ENCODE peak calls at places on chromosomes 7 and 10, in six cellular contexts. One of them, this sample, is unnamed.

GRCh38 chr10:89332092-89332633 is 4.4 kb downstream of the IFIT3 start:
- DNase-seq in NCI-H460: no peak
- DNase-seq in iPS DF 19.7: no peak
- DNase-seq in CD4-positive, alpha-beta memory T cell: peak; percentile 55
- DNase-seq in hypothalamus: no peak
- DNase-seq in PC-3: no peak
- DNase-seq in this sample: no peak

GRCh38 chr7:3649250-3649649 is 348.2 kb downstream of the SDK1 start:
- DNase-seq in NCI-H460: peak; percentile 1
- DNase-seq in CD4-positive, alpha-beta memory T cell: no peak
- DNase-seq in iPS DF 19.7: no peak
- DNase-seq in hypothalamus: no peak
- DNase-seq in PC-3: peak; percentile 13
- DNase-seq in this sample: no peak

GRCh38 chr7:77791956-77792355 is 6.3 kb downstream of the TMEM60 start:
- DNase-seq in hypothalamus: no peak
- DNase-seq in CD4-positive, alpha-beta memory T cell: no peak
- DNase-seq in NCI-H460: no peak
- DNase-seq in PC-3: no peak
- DNase-seq in iPS DF 19.7: no peak
- DNase-seq in this sample: no peak

GRCh38 chr10:48469516-48470020 is 135.3 kb downstream of the ARHGAP22 start:
- DNase-seq in hypothalamus: no peak
- DNase-seq in PC-3: no peak
- DNase-seq in NCI-H460: no peak
- DNase-seq in CD4-positive, alpha-beta memory T cell: no peak
- DNase-seq in iPS DF 19.7: no peak
- DNase-seq in this sample: no peak

GRCh38 chr7:2523461-2523905 is 3.9 kb downstream of the LFNG start:
- DNase-seq in NCI-H460: no peak
- DNase-seq in CD4-positive, alpha-beta memory T cell: no peak
- DNase-seq in hypothalamus: no peak
- DNase-seq in iPS DF 19.7: no peak
- DNase-seq in PC-3: peak; percentile 35
- DNase-seq in this sample: no peak

GRCh38 chr10:35819011-35819410 is 176.9 kb upstream of the FZD8 start:
- DNase-seq in PC-3: no peak
- DNase-seq in iPS DF 19.7: no peak
- DNase-seq in NCI-H460: no peak
- DNase-seq in CD4-positive, alpha-beta memory T cell: no peak
- DNase-seq in hypothalamus: no peak
- DNase-seq in this sample: no peak

GRCh38 chr7:135232087-135232486 is 1.6 kb upstream of the STRA8 start:
- DNase-seq in hypothalamus: no peak
- DNase-seq in NCI-H460: no peak
- DNase-seq in iPS DF 19.7: no peak
- DNase-seq in PC-3: no peak
- DNase-seq in CD4-positive, alpha-beta memory T cell: no peak
- DNase-seq in this sample: no peak

GRCh38 chr7:38678342-38679054 is 47.3 kb upstream of the AMPH start:
- DNase-seq in NCI-H460: no peak
- DNase-seq in iPS DF 19.7: no peak
- DNase-seq in PC-3: no peak
- DNase-seq in CD4-positive, alpha-beta memory T cell: no peak
- DNase-seq in hypothalamus: no peak
- DNase-seq in this sample: no peak

GRCh38 chr10:89327803-89328441 is at the start of gene IFIT3:
- DNase-seq in NCI-H460: peak; percentile 60
- DNase-seq in CD4-positive, alpha-beta memory T cell: peak; percentile 36
- DNase-seq in iPS DF 19.7: no peak
- DNase-seq in hypothalamus: peak; percentile 40
- DNase-seq in PC-3: peak; percentile 80
- DNase-seq in this sample: peak; percentile 43

This sample was measured in NCI-H2227 treated with DMSO at 0.1 percent for 48 hours.